ENCODE peak calls at places on chromosomes 5 and 9, in ten cellular contexts. One of them, this sample, is unnamed.

GRCh38 chr9:112012026-112012902 is 115.7 kb downstream of the UGCG start:
- DNase-seq in NCI-H524: no peak
- DNase-seq in A172: peak
- DNase-seq in M059J: peak
- DNase-seq in T-cell: no peak
- DNase-seq in stimulated activated naive CD8-positive, alpha-beta T cell treated with anti-CD3 and anti-CD28 coated beads, Interleukin-15, Interleukin-2, amounts not matched to agents 100 U/mL and 50 U/mL, for 24 hours: peak
- DNase-seq in uterus: peak
- DNase-seq in activated T-helper 1 cell treated with Interleukin-2 at 50 U/mL for 16 hours: no peak
- DNase-seq in GM13977: peak
- DNase-seq in kidney epithelial cell: peak
- DNase-seq in this sample: peak

GRCh38 chr9:133657120-133657661 is 21.0 kb downstream of the DBH start:
- DNase-seq in stimulated activated naive CD8-positive, alpha-beta T cell treated with anti-CD3 and anti-CD28 coated beads, Interleukin-15, Interleukin-2, amounts not matched to agents 100 U/mL and 50 U/mL, for 24 hours: no peak
- DNase-seq in M059J: peak
- DNase-seq in kidney epithelial cell: no peak
- DNase-seq in NCI-H524: peak
- DNase-seq in T-cell: no peak
- DNase-seq in GM13977: no peak
- DNase-seq in activated T-helper 1 cell treated with Interleukin-2 at 50 U/mL for 16 hours: no peak
- DNase-seq in uterus: no peak
- DNase-seq in A172: peak
- DNase-seq in this sample: no peak

GRCh38 chr5:311963-312362 is 9.6 kb upstream of the AHRR start:
- DNase-seq in kidney epithelial cell: no peak
- DNase-seq in T-cell: no peak
- DNase-seq in uterus: no peak
- DNase-seq in activated T-helper 1 cell treated with Interleukin-2 at 50 U/mL for 16 hours: no peak
- DNase-seq in GM13977: peak
- DNase-seq in stimulated activated naive CD8-positive, alpha-beta T cell treated with anti-CD3 and anti-CD28 coated beads, Interleukin-15, Interleukin-2, amounts not matched to agents 100 U/mL and 50 U/mL, for 24 hours: no peak
- DNase-seq in M059J: no peak
- DNase-seq in A172: no peak
- DNase-seq in NCI-H524: no peak
- DNase-seq in this sample: no peak

GRCh38 chr9:94110821-94111252 is 26.6 kb downstream of the PTPDC1 start:
- DNase-seq in kidney epithelial cell: no peak
- DNase-seq in stimulated activated naive CD8-positive, alpha-beta T cell treated with anti-CD3 and anti-CD28 coated beads, Interleukin-15, Interleukin-2, amounts not matched to agents 100 U/mL and 50 U/mL, for 24 hours: no peak
- DNase-seq in GM13977: no peak
- DNase-seq in NCI-H524: no peak
- DNase-seq in activated T-helper 1 cell treated with Interleukin-2 at 50 U/mL for 16 hours: no peak
- DNase-seq in M059J: no peak
- DNase-seq in T-cell: no peak
- DNase-seq in uterus: no peak
- DNase-seq in A172: peak
- DNase-seq in this sample: peak

GRCh38 chr9:129111762-129112151 is 542 bp downstream of the PTPA start:
- DNase-seq in GM13977: peak
- DNase-seq in T-cell: peak
- DNase-seq in stimulated activated naive CD8-positive, alpha-beta T cell treated with anti-CD3 and anti-CD28 coated beads, Interleukin-15, Interleukin-2, amounts not matched to agents 100 U/mL and 50 U/mL, for 24 hours: peak
- DNase-seq in activated T-helper 1 cell treated with Interleukin-2 at 50 U/mL for 16 hours: no peak
- DNase-seq in NCI-H524: peak
- DNase-seq in kidney epithelial cell: no peak
- DNase-seq in uterus: no peak
- DNase-seq in A172: peak
- DNase-seq in M059J: peak
- DNase-seq in this sample: no peak

GRCh38 chr5:83488271-83488670 is 16.7 kb downstream of the VCAN start:
- DNase-seq in uterus: no peak
- DNase-seq in stimulated activated naive CD8-positive, alpha-beta T cell treated with anti-CD3 and anti-CD28 coated beads, Interleukin-15, Interleukin-2, amounts not matched to agents 100 U/mL and 50 U/mL, for 24 hours: no peak
- DNase-seq in activated T-helper 1 cell treated with Interleukin-2 at 50 U/mL for 16 hours: no peak
- DNase-seq in kidney epithelial cell: no peak
- DNase-seq in A172: no peak
- DNase-seq in NCI-H524: peak
- DNase-seq in M059J: no peak
- DNase-seq in T-cell: no peak
- DNase-seq in GM13977: no peak
- DNase-seq in this sample: no peak

GRCh38 chr9:16611001-16611400 is 259.5 kb downstream of the BNC2 start:
- DNase-seq in A172: no peak
- DNase-seq in uterus: no peak
- DNase-seq in M059J: no peak
- DNase-seq in GM13977: no peak
- DNase-seq in stimulated activated naive CD8-positive, alpha-beta T cell treated with anti-CD3 and anti-CD28 coated beads, Interleukin-15, Interleukin-2, amounts not matched to agents 100 U/mL and 50 U/mL, for 24 hours: no peak
- DNase-seq in NCI-H524: no peak
- DNase-seq in T-cell: no peak
- DNase-seq in kidney epithelial cell: no peak
- DNase-seq in activated T-helper 1 cell treated with Interleukin-2 at 50 U/mL for 16 hours: no peak
- DNase-seq in this sample: no peak

GRCh38 chr5:39270172-39270848 is 50.9 kb upstream of the FYB1 start:
- DNase-seq in T-cell: peak
- DNase-seq in activated T-helper 1 cell treated with Interleukin-2 at 50 U/mL for 16 hours: no peak
- DNase-seq in uterus: no peak
- DNase-seq in stimulated activated naive CD8-positive, alpha-beta T cell treated with anti-CD3 and anti-CD28 coated beads, Interleukin-15, Interleukin-2, amounts not matched to agents 100 U/mL and 50 U/mL, for 24 hours: no peak
- DNase-seq in GM13977: peak
- DNase-seq in A172: no peak
- DNase-seq in NCI-H524: no peak
- DNase-seq in kidney epithelial cell: no peak
- DNase-seq in M059J: no peak
- DNase-seq in this sample: no peak

GRCh38 chr9:72220589-72220988 is 71.3 kb downstream of the GDA start:
- DNase-seq in kidney epithelial cell: no peak
- DNase-seq in uterus: no peak
- DNase-seq in T-cell: no peak
- DNase-seq in stimulated activated naive CD8-positive, alpha-beta T cell treated with anti-CD3 and anti-CD28 coated beads, Interleukin-15, Interleukin-2, amounts not matched to agents 100 U/mL and 50 U/mL, for 24 hours: no peak
- DNase-seq in GM13977: no peak
- DNase-seq in NCI-H524: no peak
- DNase-seq in M059J: no peak
- DNase-seq in A172: no peak
- DNase-seq in activated T-helper 1 cell treated with Interleukin-2 at 50 U/mL for 16 hours: no peak
- DNase-seq in this sample: no peak

GRCh38 chr5:176425138-176425537 is 8.8 kb upstream of the CLTB start:
- DNase-seq in stimulated activated naive CD8-positive, alpha-beta T cell treated with anti-CD3 and anti-CD28 coated beads, Interleukin-15, Interleukin-2, amounts not matched to agents 100 U/mL and 50 U/mL, for 24 hours: no peak
- DNase-seq in NCI-H524: no peak
- DNase-seq in A172: peak
- DNase-seq in M059J: peak
- DNase-seq in GM13977: no peak
- DNase-seq in kidney epithelial cell: no peak
- DNase-seq in T-cell: no peak
- DNase-seq in uterus: no peak
- DNase-seq in activated T-helper 1 cell treated with Interleukin-2 at 50 U/mL for 16 hours: no peak
- DNase-seq in this sample: no peak

GRCh38 chr9:82406714-82407113 is 418.1 kb downstream of the SPATA31D1 start:
- DNase-seq in GM13977: no peak
- DNase-seq in NCI-H524: no peak
- DNase-seq in M059J: no peak
- DNase-seq in kidney epithelial cell: no peak
- DNase-seq in T-cell: no peak
- DNase-seq in stimulated activated naive CD8-positive, alpha-beta T cell treated with anti-CD3 and anti-CD28 coated beads, Interleukin-15, Interleukin-2, amounts not matched to agents 100 U/mL and 50 U/mL, for 24 hours: no peak
- DNase-seq in uterus: no peak
- DNase-seq in activated T-helper 1 cell treated with Interleukin-2 at 50 U/mL for 16 hours: no peak
- DNase-seq in A172: no peak
- DNase-seq in this sample: no peak

GRCh38 chr9:18072967-18073366 is 401.0 kb upstream of the ADAMTSL1 start:
- DNase-seq in kidney epithelial cell: no peak
- DNase-seq in A172: no peak
- DNase-seq in activated T-helper 1 cell treated with Interleukin-2 at 50 U/mL for 16 hours: no peak
- DNase-seq in T-cell: no peak
- DNase-seq in M059J: peak
- DNase-seq in NCI-H524: peak
- DNase-seq in stimulated activated naive CD8-positive, alpha-beta T cell treated with anti-CD3 and anti-CD28 coated beads, Interleukin-15, Interleukin-2, amounts not matched to agents 100 U/mL and 50 U/mL, for 24 hours: no peak
- DNase-seq in uterus: peak
- DNase-seq in GM13977: no peak
- DNase-seq in this sample: no peak

This sample was measured in stromal cell of bone marrow.